ENCODE peak calls at places on chromosomes 16 and 17, in four cellular contexts. One of them, this sample, is unnamed.

GRCh38 chr17:50392621-50393020 is 4.7 kb downstream of the LRRC59 start:
- DNase-seq in WTC11: no peak
- DNase-seq in K562: no peak
- DNase-seq in HepG2: no peak
- DNase-seq in this sample: no peak

GRCh38 chr16:73212431-73212830 is 164.5 kb upstream of the ZFHX3 start:
- DNase-seq in WTC11: no peak
- DNase-seq in K562: no peak
- DNase-seq in HepG2: no peak
- DNase-seq in this sample: no peak

GRCh38 chr16:86390335-86390734 is 120.0 kb upstream of the FOXF1 start:
- DNase-seq in WTC11: no peak
- DNase-seq in K562: no peak
- DNase-seq in HepG2: no peak
- DNase-seq in this sample: no peak

GRCh38 chr16:26993511-26993910 is 73.2 kb upstream of the C16orf82 start:
- DNase-seq in WTC11: no peak
- DNase-seq in K562: no peak
- DNase-seq in HepG2: no peak
- DNase-seq in this sample: no peak

GRCh38 chr16:21100447-21100846 is 50.2 kb downstream of the DNAH3 start:
- DNase-seq in WTC11: no peak
- DNase-seq in K562: no peak
- DNase-seq in HepG2: no peak
- DNase-seq in this sample: peak

GRCh38 chr16:50335198-50335958 is 33.4 kb downstream of the BRD7 start:
- DNase-seq in WTC11: no peak
- DNase-seq in K562: no peak
- DNase-seq in HepG2: no peak
- DNase-seq in this sample: no peak

GRCh38 chr17:46841561-46842379 is 9.6 kb upstream of the WNT9B start:
- DNase-seq in WTC11: peak
- DNase-seq in K562: peak
- DNase-seq in HepG2: no peak
- DNase-seq in this sample: peak

GRCh38 chr16:47037396-47037745 is 63.9 kb upstream of the DNAJA2 start:
- DNase-seq in WTC11: peak
- DNase-seq in K562: no peak
- DNase-seq in HepG2: no peak
- DNase-seq in this sample: peak

GRCh38 chr17:40073454-40074174 is 10.8 kb downstream of the THRA start:
- DNase-seq in WTC11: no peak
- DNase-seq in K562: peak
- DNase-seq in HepG2: no peak
- DNase-seq in this sample: no peak

GRCh38 chr17:82097187-82097918 is 683 bp downstream of the FASN start:
- DNase-seq in WTC11: no peak
- DNase-seq in K562: peak
- DNase-seq in HepG2: no peak
- DNase-seq in this sample: peak

GRCh38 chr17:82835766-82836512 is 3.9 kb downstream of the ZNF750 start:
- DNase-seq in WTC11: peak
- DNase-seq in K562: no peak
- DNase-seq in HepG2: no peak
- DNase-seq in this sample: no peak

GRCh38 chr16:86307518-86307903 is 202.8 kb upstream of the FOXF1 start:
- DNase-seq in WTC11: no peak
- DNase-seq in K562: no peak
- DNase-seq in HepG2: no peak
- DNase-seq in this sample: no peak

GRCh38 chr16:26981266-26981938 is 85.3 kb upstream of the C16orf82 start:
- DNase-seq in WTC11: no peak
- DNase-seq in K562: no peak
- DNase-seq in HepG2: no peak
- DNase-seq in this sample: no peak

GRCh38 chr17:64448665-64449512 is at the start of gene MILR1:
- DNase-seq in WTC11: no peak
- DNase-seq in K562: peak
- DNase-seq in HepG2: no peak
- DNase-seq in this sample: peak

GRCh38 chr16:13372421-13372820 is 471.0 kb downstream of the SHISA9 start:
- DNase-seq in WTC11: no peak
- DNase-seq in K562: no peak
- DNase-seq in HepG2: no peak
- DNase-seq in this sample: no peak

GRCh38 chr16:13377143-13377542 is 475.7 kb downstream of the SHISA9 start:
- DNase-seq in WTC11: no peak
- DNase-seq in K562: no peak
- DNase-seq in HepG2: no peak
- DNase-seq in this sample: no peak

GRCh38 chr16:13378151-13378550 is 476.8 kb downstream of the SHISA9 start:
- DNase-seq in WTC11: no peak
- DNase-seq in K562: no peak
- DNase-seq in HepG2: no peak
- DNase-seq in this sample: no peak

GRCh38 chr16:13379266-13379665 is 477.9 kb downstream of the SHISA9 start:
- DNase-seq in WTC11: no peak
- DNase-seq in K562: no peak
- DNase-seq in HepG2: no peak
- DNase-seq in this sample: no peak

GRCh38 chr16:13376174-13376573 is 474.8 kb downstream of the SHISA9 start:
- DNase-seq in WTC11: no peak
- DNase-seq in K562: no peak
- DNase-seq in HepG2: no peak
- DNase-seq in this sample: no peak
- TF ChIP-seq NR3C1 in WTC11: no peak
- TF ChIP-seq NR3C1 in K562: no peak
- TF ChIP-seq NR3C1 in HepG2: no peak
- TF ChIP-seq NR3C1 in this sample: no peak

GRCh38 chr16:3235856-3236669 is 1.1 kb upstream of the ZNF200 start:
- DNase-seq in WTC11: peak
- DNase-seq in K562: peak
- DNase-seq in HepG2: no peak
- DNase-seq in this sample: peak
- TF ChIP-seq NR3C1 in WTC11: no peak
- TF ChIP-seq NR3C1 in K562: no peak
- TF ChIP-seq NR3C1 in HepG2: no peak
- TF ChIP-seq NR3C1 in this sample: no peak

GRCh38 chr16:48555597-48555996 is 54.4 kb downstream of the N4BP1 start:
- DNase-seq in WTC11: no peak
- DNase-seq in K562: no peak
- DNase-seq in HepG2: no peak
- DNase-seq in this sample: no peak

GRCh38 chr16:48556913-48557351 is 53.0 kb downstream of the N4BP1 start:
- DNase-seq in WTC11: no peak
- DNase-seq in K562: no peak
- DNase-seq in HepG2: no peak
- DNase-seq in this sample: no peak

GRCh38 chr16:48558269-48558915 is 51.6 kb downstream of the N4BP1 start:
- DNase-seq in WTC11: no peak
- DNase-seq in K562: no peak
- DNase-seq in HepG2: no peak
- DNase-seq in this sample: no peak

GRCh38 chr16:48559462-48560211 is 50.3 kb downstream of the N4BP1 start:
- DNase-seq in WTC11: no peak
- DNase-seq in K562: no peak
- DNase-seq in HepG2: no peak
- DNase-seq in this sample: no peak

GRCh38 chr16:48556210-48556912 is 53.6 kb downstream of the N4BP1 start:
- DNase-seq in WTC11: no peak
- DNase-seq in K562: no peak
- DNase-seq in HepG2: peak
- DNase-seq in this sample: no peak
- TF ChIP-seq NR3C1 in WTC11: no peak
- TF ChIP-seq NR3C1 in K562: no peak
- TF ChIP-seq NR3C1 in HepG2: no peak
- TF ChIP-seq NR3C1 in this sample: no peak

GRCh38 chr16:67805718-67806427 is 487 bp downstream of the RANBP10 start:
- DNase-seq in WTC11: no peak
- DNase-seq in K562: no peak
- DNase-seq in HepG2: no peak
- DNase-seq in this sample: no peak
- TF ChIP-seq NR3C1 in WTC11: no peak
- TF ChIP-seq NR3C1 in K562: no peak
- TF ChIP-seq NR3C1 in HepG2: no peak
- TF ChIP-seq NR3C1 in this sample: no peak